ENCODE peak calls at places on chromosomes 5 and 9, in five cellular contexts. T is activated CD8-positive, alpha-beta memory T cell treated with anti-CD3 and anti-CD28 coated beads for 48 hours; X is stimulated activated CD8-positive, alpha-beta memory T cell treated with anti-CD3 and anti-CD28 coated beads, Interleukin-2, amount 100 ng/mL, for 1 hour; S is T-cell; B is body of pancreas. O is an unnamed sample.

GRCh38 chr9:69081261-69081660 is 45.7 kb downstream of the FXN start:
- DNase-seq in T (no peak), X (no peak), S (no peak), B (no peak), O (no peak)

GRCh38 chr5:1002836-1003235 is 5.8 kb upstream of the NKD2 start:
- DNase-seq in T (no peak), X (no peak), S (no peak), B (peak; percentile 8), O (peak; percentile 13)

GRCh38 chr5:62037972-62038371 is 268.0 kb upstream of the KIF2A start:
- DNase-seq in T (no peak), X (no peak), S (no peak), B (no peak), O (no peak)

GRCh38 chr5:17370651-17371050 is 127.4 kb upstream of the TAF11L2 start:
- DNase-seq in T (no peak), X (no peak), S (no peak), B (no peak), O (no peak)

GRCh38 chr5:91255396-91256141 is 127.5 kb downstream of the ARRDC3 start:
- DNase-seq in T (no peak), X (no peak), S (no peak), B (no peak), O (no peak)

GRCh38 chr5:169251685-169252084 is 49.3 kb downstream of the SLIT3 start:
- DNase-seq in T (no peak), X (no peak), S (no peak), B (no peak), O (no peak)

GRCh38 chr5:132492386-132492785 is 1.8 kb upstream of the IRF1 start:
- DNase-seq in T (no peak), X (no peak), S (no peak), B (peak; percentile 5), O (no peak)

GRCh38 chr9:89806371-89807100 is 201.7 kb downstream of the GADD45G start:
- DNase-seq in T (no peak), X (no peak), S (no peak), B (no peak), O (peak; percentile 7)

GRCh38 chr9:6575324-6575758 is 70.2 kb downstream of the GLDC start:
- DNase-seq in T (no peak), X (no peak), S (no peak), B (no peak), O (no peak)

GRCh38 chr5:113776832-113777525 is 263.5 kb downstream of the YTHDC2 start:
- DNase-seq in T (no peak), X (no peak), S (no peak), B (peak; percentile 17), O (peak; percentile 65)

GRCh38 chr5:41921166-41921565 is 3.9 kb upstream of the FBXO4 start:
- DNase-seq in T (no peak), X (no peak), S (no peak), B (no peak), O (no peak)

GRCh38 chr9:81490605-81491331 is 198.6 kb downstream of the TLE1 start:
- DNase-seq in T (no peak), X (no peak), S (no peak), B (no peak), O (no peak)

GRCh38 chr5:112070022-112070421 is 313.0 kb upstream of the NREP start:
- DNase-seq in T (no peak), X (no peak), S (no peak), B (no peak), O (no peak)

GRCh38 chr9:98256632-98257218 is 1.3 kb upstream of the TBC1D2 start:
- DNase-seq in T (no peak), X (no peak), S (peak; percentile 29), B (no peak), O (no peak)

GRCh38 chr9:3842839-3843238 is 317.0 kb upstream of the RFX3 start:
- DNase-seq in T (no peak), X (no peak), S (no peak), B (no peak), O (no peak)

GRCh38 chr9:101433229-101433628 is 2.3 kb downstream of the ALDOB start:
- DNase-seq in T (no peak), X (no peak), S (no peak), B (no peak), O (no peak)

GRCh38 chr5:42745426-42745825 is 11.2 kb upstream of the CCDC152 start:
- DNase-seq in T (no peak), X (no peak), S (no peak), B (no peak), O (peak; percentile 50)

GRCh38 chr5:32753765-32754164 is 42.6 kb downstream of the NPR3 start:
- DNase-seq in T (no peak), X (no peak), S (no peak), B (no peak), O (no peak)

GRCh38 chr9:104682642-104683041 is 11.7 kb upstream of the OR13D1 start:
- DNase-seq in T (no peak), X (no peak), S (no peak), B (no peak), O (no peak)

GRCh38 chr9:137412431-137412830 is 10.5 kb downstream of the EXD3 start:
- DNase-seq in T (no peak), X (no peak), S (no peak), B (no peak), O (no peak)

GRCh38 chr5:141883184-141883947 is 5.2 kb upstream of the PCDH1 start:
- DNase-seq in T (no peak), X (no peak), S (no peak), B (peak; percentile 52), O (peak; percentile 58)

GRCh38 chr9:12808569-12808968 is 33.7 kb downstream of the LURAP1L start:
- DNase-seq in T (no peak), X (no peak), S (no peak), B (no peak), O (no peak)

GRCh38 chr9:70563437-70564204 is 149.2 kb upstream of the KLF9 start:
- DNase-seq in T (no peak), X (no peak), S (peak; percentile 37), B (no peak), O (peak; percentile 25)

GRCh38 chr9:107635803-107636174 is 146.2 kb upstream of the KLF4 start:
- DNase-seq in T (no peak), X (no peak), S (no peak), B (no peak), O (no peak)

GRCh38 chr5:131114754-131115153 is 50.3 kb downstream of the HINT1 start:
- DNase-seq in T (no peak), X (no peak), S (no peak), B (no peak), O (no peak)

GRCh38 chr5:143314664-143315063 is 88.8 kb downstream of the NR3C1 start:
- DNase-seq in T (no peak), X (no peak), S (no peak), B (no peak), O (no peak)

GRCh38 chr9:135607401-135608293 is 31.7 kb downstream of the GLT6D1 start:
- DNase-seq in T (no peak), X (no peak), S (no peak), B (no peak), O (peak; percentile 12)

GRCh38 chr9:127119319-127119709 is 3.1 kb downstream of the ANGPTL2 start:
- DNase-seq in T (no peak), X (no peak), S (no peak), B (no peak), O (no peak)

GRCh38 chr9:116365056-116365471 is 211.5 kb downstream of the PAPPA start:
- DNase-seq in T (no peak), X (no peak), S (no peak), B (peak; percentile 61), O (peak; percentile 69)

O was measured in testis.